ENCODE peak calls at places on chromosomes 5 and 9, in four cellular contexts. N, Q, W and Z are unnamed samples.

GRCh38 chr5:14270212-14270702 is 127.1 kb downstream of the TRIO start:
- DNase-seq in N (no peak), Q (peak), W (peak), Z (peak)

GRCh38 chr9:119195521-119195920 is 173.7 kb downstream of the BRINP1 start:
- DNase-seq in N (no peak), Q (no peak), W (no peak), Z (no peak)

GRCh38 chr9:100584951-100585350 is 7.1 kb downstream of the CAVIN4 start:
- DNase-seq in N (no peak), Q (no peak), W (no peak), Z (no peak)

GRCh38 chr5:161385080-161385479 is 161.4 kb downstream of the GABRB2 start:
- DNase-seq in N (no peak), Q (no peak), W (no peak), Z (no peak)

GRCh38 chr9:133592731-133593409 is 16.3 kb downstream of the FAM163B start:
- DNase-seq in N (no peak), Q (no peak), W (no peak), Z (no peak)

GRCh38 chr5:56279979-56280378 is 46.8 kb upstream of the ANKRD55 start:
- DNase-seq in N (no peak), Q (no peak), W (peak), Z (no peak)

GRCh38 chr5:171681667-171682066 is 104.0 kb upstream of the SMIM23 start:
- DNase-seq in N (no peak), Q (no peak), W (no peak), Z (no peak)

GRCh38 chr5:78758169-78758839 is 109.7 kb upstream of the LHFPL2 start:
- DNase-seq in N (peak), Q (peak), W (peak), Z (no peak)

GRCh38 chr9:74107692-74108091 is 389.4 kb upstream of the RORB start:
- DNase-seq in N (no peak), Q (no peak), W (peak), Z (no peak)

GRCh38 chr9:88691096-88691495 is 156.1 kb downstream of the NXNL2 start:
- DNase-seq in N (no peak), Q (no peak), W (no peak), Z (no peak)

GRCh38 chr9:85543196-85543595 is 198.6 kb downstream of the AGTPBP1 start:
- DNase-seq in N (no peak), Q (no peak), W (no peak), Z (no peak)

GRCh38 chr9:97840521-97840920 is 12.5 kb upstream of the FOXE1 start:
- DNase-seq in N (no peak), Q (no peak), W (no peak), Z (no peak)

GRCh38 chr9:91113026-91113425 is 248.7 kb downstream of the AUH start:
- DNase-seq in N (no peak), Q (no peak), W (no peak), Z (no peak)

GRCh38 chr5:174172104-174172965 is 126.8 kb downstream of the NSG2 start:
- DNase-seq in N (no peak), Q (no peak), W (no peak), Z (no peak)

GRCh38 chr5:34486160-34486765 is 169.9 kb upstream of the RAI14 start:
- DNase-seq in N (no peak), Q (peak), W (peak), Z (peak)

GRCh38 chr9:107131108-107131799 is 151.8 kb upstream of the RAD23B start:
- DNase-seq in N (no peak), Q (no peak), W (no peak), Z (no peak)

GRCh38 chr9:107819772-107820171 is 330.2 kb upstream of the KLF4 start:
- DNase-seq in N (no peak), Q (no peak), W (no peak), Z (no peak)

GRCh38 chr9:20040991-20041606 is 252.3 kb upstream of the SLC24A2 start:
- DNase-seq in N (no peak), Q (no peak), W (no peak), Z (peak)

GRCh38 chr5:9188131-9188530 is 357.7 kb downstream of the SEMA5A start:
- DNase-seq in N (no peak), Q (no peak), W (no peak), Z (no peak)

GRCh38 chr5:172477466-172477865 is 23.1 kb upstream of the SH3PXD2B start:
- DNase-seq in N (no peak), Q (no peak), W (no peak), Z (no peak)

GRCh38 chr5:31021181-31021624 is 172.3 kb upstream of the CDH6 start:
- DNase-seq in N (no peak), Q (no peak), W (no peak), Z (no peak)

GRCh38 chr5:122182491-122182921 is 53.2 kb downstream of the ZNF474 start:
- DNase-seq in N (no peak), Q (no peak), W (no peak), Z (no peak)

GRCh38 chr5:118126159-118126558 is 862.2 kb downstream of the DTWD2 start:
- DNase-seq in N (no peak), Q (no peak), W (no peak), Z (no peak)

GRCh38 chr9:138051586-138052321 is 174.2 kb downstream of the CACNA1B start:
- DNase-seq in N (no peak), Q (no peak), W (no peak), Z (peak)

GRCh38 chr5:180208435-180209081 is 453 bp downstream of the RASGEF1C start:
- DNase-seq in N (no peak), Q (peak), W (no peak), Z (peak)

GRCh38 chr5:57831942-57832341 is 349.3 kb upstream of the ACTBL2 start:
- DNase-seq in N (no peak), Q (no peak), W (no peak), Z (no peak)

GRCh38 chr9:4490705-4491620 is 695 bp downstream of the SLC1A1 start:
- DNase-seq in N (no peak), Q (no peak), W (no peak), Z (peak)

GRCh38 chr9:70477907-70478480 is 63.5 kb upstream of the KLF9 start:
- DNase-seq in N (no peak), Q (no peak), W (no peak), Z (no peak)

GRCh38 chr9:27861887-27862286 is 288.6 kb upstream of the C9orf72 start:
- DNase-seq in N (no peak), Q (no peak), W (no peak), Z (no peak)

GRCh38 chr9:111516061-111516465 is 8.9 kb upstream of the ZNF483 start:
- DNase-seq in N (peak), Q (no peak), W (peak), Z (no peak)

GRCh38 chr9:115520626-115521025 is 402.7 kb upstream of the TNC start:
- DNase-seq in N (no peak), Q (no peak), W (no peak), Z (no peak)

DNA sequence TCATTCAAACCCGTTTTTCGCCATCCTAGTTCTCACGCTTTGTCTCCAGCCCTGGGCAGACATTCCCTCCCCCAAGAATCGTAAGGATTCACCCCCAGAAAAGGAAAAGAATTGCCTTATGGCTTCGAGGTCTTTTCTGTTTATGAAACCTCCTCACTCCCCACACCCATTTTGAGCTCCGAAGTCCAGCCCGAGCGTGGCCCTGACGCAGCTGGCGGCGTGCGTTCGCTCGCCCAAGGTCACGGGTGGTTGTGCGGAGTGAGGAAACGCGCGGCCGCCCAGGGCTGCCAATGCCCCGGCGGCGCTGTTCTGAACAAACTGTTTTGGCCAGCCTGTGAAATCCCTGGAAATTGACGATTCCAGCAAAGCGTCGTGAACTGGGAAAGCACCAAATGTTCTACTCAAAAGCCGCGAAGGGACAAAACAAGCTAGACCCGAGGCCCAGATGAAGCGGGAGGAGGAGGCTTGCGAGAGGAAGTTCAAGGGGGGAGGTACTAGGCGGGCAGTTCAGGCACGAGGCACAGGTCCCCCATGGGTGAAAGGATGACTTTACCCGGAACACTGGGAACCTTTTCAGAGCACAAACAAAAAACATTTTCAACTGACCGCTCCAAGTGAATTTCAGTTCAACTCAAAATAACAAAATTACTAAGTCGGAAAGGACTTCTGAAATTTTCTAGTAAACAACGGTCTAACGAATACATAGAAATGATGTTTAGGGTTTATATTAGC is 683 bp upstream of the ZFAND5 start:
- DNase-seq in N (peak), Q (no peak), W (peak), Z (peak)
- TF ChIP-seq REST in N (no peak), Q (no peak), W (no peak), Z (no peak)

GRCh38 chr5:72467421-72467820 is 39.8 kb downstream of the ZNF366 start:
- DNase-seq in N (no peak), Q (no peak), W (no peak), Z (no peak)
- TF ChIP-seq TAF1 in N (no peak), Q (no peak), W (no peak), Z (no peak)

DNA sequence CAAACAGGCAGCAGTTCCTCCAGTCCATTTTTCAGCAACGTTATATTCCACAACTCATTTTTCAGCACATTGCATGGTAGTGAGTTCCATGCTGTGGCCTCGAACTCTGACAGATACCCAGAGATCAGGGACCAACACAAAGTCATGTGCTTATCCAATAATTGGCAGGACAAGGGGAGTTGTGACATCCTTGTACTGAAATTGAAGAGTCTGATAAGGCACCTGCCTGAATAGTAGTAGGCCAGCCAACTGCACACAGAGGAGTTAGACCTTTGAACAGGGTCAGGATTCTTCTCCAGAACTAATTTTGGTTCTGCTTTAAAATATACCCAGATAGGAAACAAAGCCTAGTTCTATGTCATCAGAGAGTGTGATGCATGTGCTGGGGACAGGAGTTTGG is 46.7 kb downstream of the GRAMD2B start:
- DNase-seq in N (no peak), Q (no peak), W (peak), Z (no peak)
- TF ChIP-seq REST in N (no peak), Q (no peak), W (no peak), Z (no peak)

GRCh38 chr5:68048529-68048928 is 167.0 kb upstream of the PIK3R1 start:
- DNase-seq in N (no peak), Q (no peak), W (no peak), Z (no peak)

GRCh38 chr5:68049053-68049713 is 166.4 kb upstream of the PIK3R1 start:
- DNase-seq in N (no peak), Q (no peak), W (no peak), Z (no peak)

GRCh38 chr5:68046445-68046844 is 169.1 kb upstream of the PIK3R1 start:
- DNase-seq in N (no peak), Q (no peak), W (peak), Z (no peak)

GRCh38 chr5:68041293-68041692 is 174.3 kb upstream of the PIK3R1 start:
- DNase-seq in N (peak), Q (no peak), W (no peak), Z (no peak)

DNA sequence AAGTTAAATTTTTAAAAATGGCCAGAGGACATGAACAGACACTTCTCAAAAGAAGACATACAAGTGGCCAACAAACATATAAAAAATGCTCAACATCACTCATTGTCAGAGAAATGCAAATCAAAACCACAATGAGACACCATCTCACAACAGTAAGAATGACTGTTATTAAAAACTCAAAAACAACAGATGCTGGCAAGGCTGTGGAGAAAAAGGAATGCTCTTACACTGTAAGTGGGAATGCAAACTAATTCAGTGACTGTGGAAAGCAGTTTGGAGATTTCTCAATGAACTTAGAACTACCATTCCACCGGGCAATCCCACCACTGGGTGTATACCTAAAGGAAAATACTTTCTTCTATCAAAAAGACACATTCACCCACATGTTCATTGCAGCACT is 168.5 kb upstream of the PIK3R1 start:
- DNase-seq in N (no peak), Q (no peak), W (no peak), Z (no peak)
- TF ChIP-seq TAF1 in N (no peak), Q (no peak), W (no peak), Z (no peak)

GRCh38 chr5:148830220-148830619 is 3.8 kb downstream of the ADRB2 start:
- DNase-seq in N (no peak), Q (no peak), W (no peak), Z (no peak)

GRCh38 chr5:148833925-148834324 is 7.5 kb downstream of the ADRB2 start:
- DNase-seq in N (no peak), Q (no peak), W (no peak), Z (no peak)

GRCh38 chr5:148834689-148835088 is 8.3 kb downstream of the ADRB2 start:
- DNase-seq in N (peak), Q (no peak), W (no peak), Z (no peak)

GRCh38 chr5:148831590-148832565 is 5.5 kb downstream of the ADRB2 start:
- DNase-seq in N (peak), Q (no peak), W (no peak), Z (no peak)

DNA sequence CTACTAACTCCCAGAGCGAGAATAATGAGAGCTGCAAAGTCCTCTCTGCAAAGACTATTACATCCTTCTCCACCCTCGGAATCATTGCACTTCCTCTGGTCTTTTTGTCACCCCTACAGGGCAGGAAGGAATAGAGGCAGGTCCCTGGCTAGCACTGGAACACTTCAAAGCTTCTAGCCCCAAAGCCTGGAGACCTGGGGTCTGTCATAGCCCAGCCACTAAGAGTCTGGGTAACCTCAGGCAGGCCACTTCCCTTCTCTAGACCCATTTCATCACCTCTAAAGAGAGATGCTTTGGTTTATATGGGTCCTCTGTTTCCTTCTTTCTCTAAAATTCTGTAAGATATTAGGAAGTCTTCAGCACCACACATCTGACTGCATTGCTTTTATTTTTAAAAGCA is 6.7 kb downstream of the ADRB2 start:
- DNase-seq in N (no peak), Q (no peak), W (no peak), Z (no peak)
- TF ChIP-seq REST in N (no peak), Q (no peak), W (no peak), Z (no peak)

GRCh38 chr5:54363669-54364068 is 53.3 kb upstream of the ARL15 start:
- DNase-seq in N (no peak), Q (no peak), W (no peak), Z (no peak)
- TF ChIP-seq TAF1 in N (no peak), Q (no peak), W (no peak), Z (no peak)

DNA sequence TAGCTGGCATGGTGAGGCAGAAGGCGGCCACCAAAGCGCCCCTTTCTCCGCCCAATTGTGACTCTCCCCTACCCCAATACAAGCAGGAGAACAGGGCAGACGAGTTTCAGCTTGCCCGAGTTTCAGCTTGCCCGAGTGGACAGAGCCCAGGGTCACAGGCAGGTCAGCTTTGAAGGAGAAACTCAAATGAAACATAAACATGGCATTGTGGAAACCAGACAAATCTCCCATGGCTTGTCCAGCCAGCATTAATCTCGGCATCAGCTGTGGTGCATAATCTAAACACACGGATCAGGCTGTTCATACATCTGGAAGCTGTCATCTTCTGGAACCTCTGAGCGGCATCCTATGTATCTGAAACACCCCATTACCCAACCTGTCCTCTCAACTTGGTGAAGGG is 16.9 kb downstream of the PTCH1 start:
- DNase-seq in N (no peak), Q (no peak), W (peak), Z (peak)
- TF ChIP-seq REST in N (no peak), Q (no peak), W (no peak), Z (peak)

DNA sequence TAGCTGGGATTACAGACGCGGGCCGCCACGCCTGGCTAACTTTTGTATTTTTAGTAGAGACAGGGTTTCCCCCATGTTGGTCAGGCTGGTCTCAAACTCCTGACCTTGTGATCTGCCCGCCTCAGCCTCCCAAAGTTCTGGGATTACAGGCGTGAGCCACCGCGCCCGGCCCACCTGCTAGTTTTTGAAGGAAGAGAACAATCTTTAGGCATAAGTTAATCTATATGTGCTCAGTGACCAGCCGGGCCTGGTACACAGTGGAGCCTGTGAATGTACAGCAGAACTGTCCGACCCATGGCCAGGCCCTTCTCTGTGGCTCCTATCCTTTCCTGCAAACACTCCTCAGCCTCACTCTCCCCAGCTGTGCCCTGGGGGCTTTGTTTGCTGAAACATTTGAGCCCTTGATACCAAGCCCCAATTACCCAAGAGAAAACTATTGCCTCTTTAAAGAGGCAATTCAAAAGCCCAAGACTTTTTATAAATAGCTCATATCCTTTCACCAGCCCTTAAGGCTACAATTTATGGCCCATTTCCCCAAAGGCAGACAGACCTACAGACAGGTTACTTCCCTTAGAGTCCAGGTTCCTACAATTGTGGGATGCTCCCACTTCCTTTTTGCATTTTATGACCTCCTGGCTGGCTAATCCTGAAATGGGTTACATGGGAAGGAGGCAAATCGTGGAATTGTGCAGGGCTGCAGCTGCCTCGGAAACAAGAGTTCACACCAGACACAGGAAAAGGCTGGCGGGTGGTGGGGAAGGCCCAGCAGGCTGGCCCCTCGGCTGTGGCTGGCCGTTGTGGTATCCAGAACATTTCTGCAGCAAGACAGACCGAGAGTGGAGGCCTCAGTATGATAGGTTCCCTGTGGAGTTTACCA is 37.5 kb downstream of the SPRY4 start:
- DNase-seq in N (peak), Q (no peak), W (no peak), Z (no peak)
- TF ChIP-seq TAF1 in N (no peak), Q (no peak), W (no peak), Z (no peak)